ENCODE peak calls at places on chromosomes 4 and X, in four cellular contexts. M is coronary artery, S is ecto neural progenitor cell, D is A549. T is an unnamed sample.
A peak's percentile ranks its signal among the peaks of the same experiment; 100 is the strongest.

GRCh38 chrX:47878198-47878597 is 41.5 kb downstream of the ZNF81 start:
- DNase-seq in D (no peak), S (no peak), M (no peak), T (no peak)

GRCh38 chrX:54473993-54474859 is 21.8 kb downstream of the FGD1 start:
- DNase-seq in M (no peak), D (no peak), S (no peak), T (no peak)

GRCh38 chr4:186726440-186727148 is 2.9 kb upstream of the FAT1 start:
- DNase-seq in D (peak; percentile 81), S (peak; percentile 91), M (peak; percentile 87), T (no peak)

GRCh38 chr4:158259955-158260575 is 49.8 kb downstream of the TMEM144 start:
- DNase-seq in D (peak; percentile 20), S (no peak), M (no peak), T (no peak)

GRCh38 chr4:20318899-20319291 is 67.2 kb downstream of the SLIT2 start:
- DNase-seq in S (no peak), M (no peak), D (no peak), T (no peak)

GRCh38 chr4:182840108-182840507 is 77.1 kb downstream of the DCTD start:
- DNase-seq in M (no peak), S (no peak), D (no peak), T (no peak)

GRCh38 chr4:118173956-118174355 is 139.7 kb downstream of the NDST3 start:
- DNase-seq in S (no peak), M (no peak), D (no peak), T (no peak)

GRCh38 chr4:1365271-1366178 is 18.5 kb downstream of the UVSSA start:
- DNase-seq in D (no peak), S (no peak), M (no peak), T (no peak)

GRCh38 chrX:53048169-53049126 is at the start of gene GPR173:
- DNase-seq in S (peak; percentile 83), D (no peak), M (peak; percentile 86), T (no peak)

GRCh38 chrX:44415639-44416386 is 72.3 kb upstream of the EFHC2 start:
- DNase-seq in S (no peak), M (no peak), D (no peak), T (no peak)

GRCh38 chrX:148609766-148610698 is 109.6 kb downstream of the AFF2 start:
- DNase-seq in M (no peak), S (peak; percentile 40), D (no peak), T (no peak)

GRCh38 chr4:169583563-169583962 is 28.8 kb downstream of the NEK1 start:
- DNase-seq in S (no peak), D (no peak), M (no peak), T (no peak)

GRCh38 chr4:126899382-126899801 is 733.4 kb upstream of the INTU start:
- DNase-seq in M (no peak), D (peak; percentile 1), S (no peak), T (no peak)

GRCh38 chr4:155762351-155762750 is 3.5 kb downstream of the GUCY1B1 start:
- DNase-seq in M (no peak), S (no peak), D (no peak), T (no peak)

GRCh38 chrX:7215842-7216241 is 67.9 kb upstream of the PUDP start:
- DNase-seq in M (no peak), S (no peak), D (no peak), T (no peak)

GRCh38 chrX:44997888-44998287 is 124.9 kb downstream of the KDM6A start:
- DNase-seq in M (no peak), D (no peak), S (no peak), T (no peak)

GRCh38 chr4:65893311-65893710 is 223.0 kb upstream of the EPHA5 start:
- DNase-seq in S (no peak), M (no peak), D (no peak), T (no peak)

GRCh38 chr4:161791796-161792556 is 371.8 kb downstream of the FSTL5 start:
- DNase-seq in M (no peak), S (no peak), D (no peak), T (no peak)

GRCh38 chr4:33054656-33055055 is 2334.5 kb downstream of the PCDH7 start:
- DNase-seq in M (no peak), D (no peak), S (no peak), T (no peak)

GRCh38 chrX:95754411-95754810 is 930.2 kb upstream of the DIAPH2 start:
- DNase-seq in D (no peak), M (no peak), S (no peak), T (no peak)

GRCh38 chr4:110614173-110614948 is 8.5 kb downstream of the PITX2 start:
- DNase-seq in D (no peak), M (no peak), S (peak; percentile 63), T (no peak)

GRCh38 chr4:90798948-90799347 is 671.8 kb downstream of the CCSER1 start:
- DNase-seq in D (no peak), S (no peak), M (no peak), T (no peak)

GRCh38 chr4:10173754-10174749 is 57.5 kb upstream of the WDR1 start:
- DNase-seq in D (no peak), S (no peak), M (no peak), T (no peak)

GRCh38 chrX:101619336-101619735 is 1.5 kb upstream of the ARMCX6 start:
- DNase-seq in S (no peak), M (no peak), D (no peak), T (no peak)

GRCh38 chr4:41257257-41257900 is 651 bp downstream of the UCHL1 start:
- DNase-seq in M (peak; percentile 74), S (peak; percentile 77), D (peak; percentile 79), T (no peak)

GRCh38 chr4:153464068-153464467 is 2.1 kb upstream of the TMEM131L start:
- DNase-seq in S (no peak), M (no peak), D (no peak), T (no peak)

T was measured in T-helper 22 cell.